ENCODE peak calls at places on chromosomes 1 and 21, in seven cellular contexts. P is ELR; X is sciatic nerve; S is activated T-helper 1 cell treated with anti-CD3 and anti-CD28 coated beads, Interleukin-12 subunit alpha, Interleukin-12 subunit beta, Interleukin-2, Interleukin-4 antibody, amounts not matched to agents 30 ng/mL and 10 ng/mL and 1 ng/mL, durations not matched to agents 14 hours and 24 hours and 36 hours; Y is H1; R is NCI-H2081; A is PC-9. J is an unnamed sample.
A peak's percentile ranks its signal among the peaks of the same experiment; 100 is the strongest.

GRCh38 chr1:164644774-164645634 is 86.0 kb downstream of the PBX1 start:
- DNase-seq in P (peak; percentile 8), X (no peak), S (no peak), Y (no peak), R (no peak), A (no peak), J (peak; percentile 86)

GRCh38 chr1:208950206-208950605 is 633.3 kb upstream of the CAMK1G start:
- DNase-seq in P (no peak), X (no peak), S (no peak), Y (no peak), R (no peak), A (no peak), J (no peak)

GRCh38 chr1:29757866-29758763 is 521.8 kb downstream of the PTPRU start:
- DNase-seq in P (no peak), X (no peak), S (no peak), Y (no peak), R (no peak), A (no peak), J (no peak)

GRCh38 chr1:160681067-160681890 is 30.3 kb downstream of the CD48 start:
- DNase-seq in P (peak; percentile 70), X (peak; percentile 79), S (peak; percentile 78), Y (peak; percentile 90), R (peak; percentile 25), A (peak; percentile 79), J (peak; percentile 82)

GRCh38 chr1:244239261-244239770 is 188.2 kb downstream of the ZBTB18 start:
- DNase-seq in P (no peak), X (no peak), S (no peak), Y (no peak), R (no peak), A (no peak), J (peak; percentile 22)

GRCh38 chr1:68977211-68977610 is 480.3 kb upstream of the DEPDC1 start:
- DNase-seq in P (no peak), X (no peak), S (no peak), Y (peak; percentile 3), R (no peak), A (no peak), J (no peak)

GRCh38 chr1:82464362-82464931 is 663.7 kb downstream of the ADGRL2 start:
- DNase-seq in P (no peak), X (peak; percentile 82), S (no peak), Y (no peak), R (peak; percentile 40), A (peak; percentile 1), J (peak; percentile 32)

GRCh38 chr21:45577806-45578801 is 35.9 kb upstream of the SLC19A1 start:
- DNase-seq in P (no peak), X (peak; percentile 54), S (no peak), Y (no peak), R (no peak), A (peak; percentile 10), J (no peak)

GRCh38 chr1:117579221-117579906 is 26.5 kb upstream of the TENT5C start:
- DNase-seq in P (no peak), X (no peak), S (no peak), Y (no peak), R (no peak), A (no peak), J (no peak)

GRCh38 chr1:43947890-43948437 is 1.2 kb downstream of the IPO13 start:
- DNase-seq in P (no peak), X (no peak), S (no peak), Y (no peak), R (no peak), A (no peak), J (no peak)

GRCh38 chr1:39360726-39361125 is 130.7 kb upstream of the BMP8A start:
- DNase-seq in P (peak; percentile 15), X (no peak), S (no peak), Y (no peak), R (no peak), A (no peak), J (no peak)

GRCh38 chr21:26169061-26169610 is 1.4 kb downstream of the APP start:
- DNase-seq in P (peak; percentile 72), X (peak; percentile 66), S (peak; percentile 25), Y (no peak), R (peak; percentile 26), A (peak; percentile 17), J (peak; percentile 83)